ENCODE peak calls at places on chromosomes 2 and 18, in four cellular contexts. One of them, this sample, is unnamed. For H3K4me1, the result is how much of the 10 kb centered on the place peaks cover.

GRCh38 chr2:197174539-197175094 is 136.0 kb downstream of the ANKRD44 start:
- DNase-seq in neuronal stem cell: no peak
- DNase-seq in ovary: no peak
- DNase-seq in prostate gland: no peak
- DNase-seq in this sample: no peak

GRCh38 chr2:127045792-127046501 is 61.0 kb downstream of the BIN1 start:
- DNase-seq in ovary: no peak
- DNase-seq in neuronal stem cell: no peak
- DNase-seq in prostate gland: no peak
- DNase-seq in this sample: no peak

GRCh38 chr2:180524458-180524857 is 455.9 kb upstream of the UBE2E3 start:
- DNase-seq in neuronal stem cell: no peak
- DNase-seq in prostate gland: no peak
- DNase-seq in ovary: no peak
- DNase-seq in this sample: no peak

GRCh38 chr2:229733606-229734205 is 19.4 kb upstream of the DNER start:
- DNase-seq in neuronal stem cell: no peak
- DNase-seq in ovary: no peak
- DNase-seq in prostate gland: no peak
- DNase-seq in this sample: no peak

GRCh38 chr2:38444247-38444646 is 67.2 kb upstream of the ATL2 start:
- DNase-seq in prostate gland: no peak
- DNase-seq in neuronal stem cell: no peak
- DNase-seq in ovary: no peak
- DNase-seq in this sample: no peak

GRCh38 chr2:41040782-41041181 is 588.9 kb upstream of the SLC8A1 start:
- DNase-seq in ovary: no peak
- DNase-seq in neuronal stem cell: no peak
- DNase-seq in prostate gland: no peak
- DNase-seq in this sample: no peak

GRCh38 chr2:1833046-1833445 is 88.7 kb upstream of the PXDN start:
- DNase-seq in ovary: no peak
- DNase-seq in neuronal stem cell: no peak
- DNase-seq in prostate gland: no peak
- DNase-seq in this sample: no peak

GRCh38 chr18:39232937-39233336 is 1667.3 kb upstream of the CELF4 start:
- DNase-seq in prostate gland: no peak
- DNase-seq in neuronal stem cell: no peak
- DNase-seq in ovary: no peak
- DNase-seq in this sample: no peak

GRCh38 chr2:17533546-17533945 is 7.0 kb upstream of the VSNL1 start:
- DNase-seq in neuronal stem cell: no peak
- DNase-seq in prostate gland: no peak
- DNase-seq in ovary: no peak
- DNase-seq in this sample: no peak

GRCh38 chr2:231199219-231199618 is 788 bp downstream of the ARMC9 start:
- DNase-seq in neuronal stem cell: no peak
- DNase-seq in prostate gland: peak
- DNase-seq in ovary: no peak
- DNase-seq in this sample: no peak

GRCh38 chr2:158191076-158191566 is 89.4 kb downstream of the UPP2 start:
- DNase-seq in prostate gland: no peak
- DNase-seq in ovary: no peak
- DNase-seq in neuronal stem cell: no peak
- DNase-seq in this sample: no peak

GRCh38 chr2:201378496-201379397 is 21.6 kb upstream of the FLACC1 start:
- DNase-seq in neuronal stem cell: no peak
- DNase-seq in ovary: no peak
- DNase-seq in prostate gland: no peak
- DNase-seq in this sample: no peak

GRCh38 chr18:46407471-46408166 is 249.4 kb downstream of the LOXHD1 start:
- DNase-seq in neuronal stem cell: no peak
- DNase-seq in ovary: no peak
- DNase-seq in prostate gland: no peak
- DNase-seq in this sample: peak

GRCh38 chr18:62510744-62511143 is 12.1 kb upstream of the ZCCHC2 start:
- DNase-seq in neuronal stem cell: no peak
- DNase-seq in ovary: no peak
- DNase-seq in prostate gland: no peak
- DNase-seq in this sample: no peak

GRCh38 chr2:152546230-152546837 is 170.9 kb downstream of the PRPF40A start:
- DNase-seq in neuronal stem cell: no peak
- DNase-seq in prostate gland: no peak
- DNase-seq in ovary: no peak
- DNase-seq in this sample: peak

GRCh38 chr2:126399001-126399400 is 257.0 kb upstream of the GYPC start:
- DNase-seq in neuronal stem cell: no peak
- DNase-seq in ovary: no peak
- DNase-seq in prostate gland: no peak
- DNase-seq in this sample: no peak

GRCh38 chr2:128262315-128263253 is 56.1 kb downstream of the HS6ST1 start:
- DNase-seq in prostate gland: no peak
- DNase-seq in neuronal stem cell: no peak
- DNase-seq in ovary: no peak
- DNase-seq in this sample: no peak

GRCh38 chr2:217316743-217317142 is 456.9 kb upstream of the TNP1 start:
- DNase-seq in neuronal stem cell: no peak
- DNase-seq in ovary: no peak
- DNase-seq in prostate gland: no peak
- DNase-seq in this sample: no peak

GRCh38 chr2:190979906-190980629 is 33.9 kb downstream of the STAT1 start:
- DNase-seq in ovary: peak
- DNase-seq in neuronal stem cell: no peak
- DNase-seq in prostate gland: peak
- DNase-seq in this sample: peak
- H3K27ac ChIP-seq in ovary: peak
- H3K27ac ChIP-seq in neuronal stem cell: no peak
- H3K27ac ChIP-seq in prostate gland: peak
- H3K27ac ChIP-seq in this sample: no peak

GRCh38 chr2:33476793-33477190 is 343 bp downstream of the RASGRP3 start:
- DNase-seq in neuronal stem cell: no peak
- DNase-seq in ovary: no peak
- DNase-seq in prostate gland: no peak
- DNase-seq in this sample: no peak
- H3K4me3 ChIP-seq in neuronal stem cell: no peak
- H3K4me3 ChIP-seq in ovary: peak
- H3K4me3 ChIP-seq in prostate gland: peak
- H3K4me3 ChIP-seq in this sample: peak

DNA sequence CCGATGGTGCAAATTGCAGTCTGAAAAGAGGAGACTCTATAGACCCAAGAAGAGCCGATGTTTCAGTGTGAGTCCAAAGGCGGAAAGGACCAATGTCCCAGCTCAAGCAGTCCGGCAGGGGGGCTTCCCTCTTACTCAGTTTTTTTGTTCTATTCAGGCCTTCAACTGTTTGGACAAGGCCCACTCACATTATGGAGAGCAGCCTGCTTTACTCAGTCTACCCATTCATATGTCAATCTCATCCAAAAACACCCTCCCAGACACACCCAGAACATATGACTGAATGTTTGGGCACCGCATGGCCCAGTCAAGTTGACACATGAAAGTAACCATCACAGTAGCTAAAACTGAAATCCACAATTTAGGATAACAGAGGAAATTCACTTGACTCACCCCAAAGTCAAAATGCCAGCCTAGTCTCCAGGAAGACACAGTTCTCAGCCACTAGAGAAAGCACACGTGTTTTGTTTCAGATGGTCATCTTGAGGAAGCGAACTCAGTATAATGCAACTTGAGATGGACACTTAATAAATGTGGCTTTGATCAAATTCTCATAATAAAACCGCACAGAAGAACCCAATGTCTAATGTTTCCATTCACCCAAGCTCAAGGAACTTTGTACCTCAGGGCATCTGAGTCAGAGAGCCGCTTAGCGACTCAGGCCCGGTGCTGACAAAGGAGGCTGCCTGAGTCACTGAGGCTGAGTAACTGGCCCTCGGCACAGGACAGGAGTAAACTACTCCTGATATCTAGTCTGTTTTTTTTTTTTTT is 2.4 kb downstream of the FHL2 start:
- DNase-seq in prostate gland: no peak
- DNase-seq in neuronal stem cell: no peak
- DNase-seq in ovary: no peak
- DNase-seq in this sample: peak
- H3K4me1 ChIP-seq in prostate gland: under half
- H3K4me1 ChIP-seq in neuronal stem cell: under half
- H3K4me1 ChIP-seq in ovary: under half
- H3K4me1 ChIP-seq in this sample: under half

DNA sequence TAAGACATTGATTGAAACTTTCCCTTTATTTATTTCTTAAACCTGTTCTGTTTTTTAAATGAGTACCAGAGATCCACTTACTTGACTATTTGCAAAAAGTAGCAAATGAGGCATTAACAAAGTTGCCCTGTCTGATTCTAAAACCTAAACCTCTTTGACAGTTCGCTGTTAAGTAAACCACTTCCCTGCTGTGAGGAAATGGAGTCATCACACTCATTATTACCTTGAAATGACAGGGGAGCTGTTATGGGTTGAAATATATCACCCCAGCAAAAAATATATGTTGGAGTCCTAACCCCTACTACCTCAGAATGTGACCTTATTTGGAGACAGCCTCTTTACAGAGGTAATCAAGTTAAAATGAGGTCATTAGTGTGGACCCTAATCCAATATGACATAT is 36.1 kb downstream of the DHRS9 start:
- DNase-seq in prostate gland: no peak
- DNase-seq in ovary: no peak
- DNase-seq in neuronal stem cell: no peak
- DNase-seq in this sample: no peak
- H3K27ac ChIP-seq in prostate gland: no peak
- H3K27ac ChIP-seq in ovary: no peak
- H3K27ac ChIP-seq in neuronal stem cell: no peak
- H3K27ac ChIP-seq in this sample: no peak

DNA sequence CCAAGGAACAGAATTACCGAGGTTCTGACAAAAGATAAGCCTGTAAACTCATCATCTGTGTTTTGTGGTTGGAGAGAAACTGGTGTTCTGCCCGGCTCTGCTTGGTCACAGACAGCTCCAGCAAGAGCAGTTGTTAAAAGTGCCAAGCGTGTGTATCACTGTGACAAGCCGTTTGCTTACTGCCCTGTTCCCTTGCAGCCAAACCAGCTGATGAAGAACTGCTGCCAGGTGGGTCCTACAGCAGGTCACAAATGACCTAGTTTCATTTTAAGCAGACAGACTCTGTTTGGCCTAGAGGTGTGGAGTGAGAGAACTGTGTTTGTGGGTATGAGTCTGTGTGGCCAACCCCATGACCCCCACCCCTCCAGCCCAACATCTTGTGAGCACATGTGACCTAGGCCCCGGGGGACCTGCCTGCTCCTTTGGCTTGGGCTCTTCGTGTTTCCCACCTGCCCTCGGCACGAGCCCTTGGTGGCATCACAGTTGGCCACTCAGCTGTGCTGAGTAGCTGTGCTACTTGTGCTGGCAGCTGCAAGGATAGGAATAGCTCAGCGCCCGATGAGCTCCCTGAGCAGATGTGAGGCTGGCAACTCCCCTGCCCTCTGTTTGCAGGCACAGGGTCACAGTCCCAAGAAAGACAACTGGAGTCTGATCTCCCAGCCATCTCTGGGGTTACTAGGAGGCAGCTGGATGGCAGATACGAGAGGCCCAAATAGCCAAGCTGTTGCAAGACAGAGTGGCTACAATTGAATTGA is 9.7 kb downstream of the OXER1 start:
- DNase-seq in prostate gland: no peak
- DNase-seq in neuronal stem cell: no peak
- DNase-seq in ovary: no peak
- DNase-seq in this sample: peak
- H3K4me3 ChIP-seq in prostate gland: no peak
- H3K4me3 ChIP-seq in neuronal stem cell: no peak
- H3K4me3 ChIP-seq in ovary: no peak
- H3K4me3 ChIP-seq in this sample: peak

GRCh38 chr18:50315100-50315871 is 27.8 kb upstream of the CXXC1 start:
- DNase-seq in ovary: no peak
- DNase-seq in prostate gland: no peak
- DNase-seq in neuronal stem cell: no peak
- DNase-seq in this sample: no peak
- H3K4me1 ChIP-seq in ovary: under half
- H3K4me1 ChIP-seq in prostate gland: under half
- H3K4me1 ChIP-seq in neuronal stem cell: under half
- H3K4me1 ChIP-seq in this sample: under half